ENCODE peak calls at places on chromosomes 6 and 20, in nine cellular contexts. A, T, Z, Y, I, D, Q, E and W are unnamed samples.

GRCh38 chr20:18588554-18589043 is 745 bp downstream of the DTD1 start:
- DNase-seq in Y (no peak), I (no peak), A (no peak), Q (no peak), T (no peak), D (no peak), E (peak; percentile 28), Z (no peak), W (no peak)

GRCh38 chr6:69416739-69417138 is 380.1 kb downstream of the LMBRD1 start:
- DNase-seq in D (no peak), I (peak; percentile 50), A (no peak), Q (no peak), E (no peak), T (no peak), Y (peak; percentile 14), Z (no peak), W (peak; percentile 22)

GRCh38 chr20:11912664-11913415 is 4.9 kb upstream of the BTBD3 start:
- DNase-seq in Z (no peak), T (no peak), D (no peak), Y (no peak), A (no peak), Q (no peak), I (no peak), E (no peak), W (no peak)

GRCh38 chr6:128507337-128508310 is 12.8 kb downstream of the PTPRK start:
- DNase-seq in A (no peak), Q (no peak), Z (no peak), E (no peak), I (peak; percentile 88), D (no peak), Y (peak; percentile 73), T (no peak), W (no peak)

GRCh38 chr20:46624941-46625340 is 26.3 kb downstream of the SLC13A3 start:
- DNase-seq in T (no peak), Y (no peak), I (no peak), A (no peak), Q (no peak), Z (peak; percentile 1), D (no peak), E (no peak), W (no peak)

GRCh38 chr20:8363970-8364733 is 232.1 kb downstream of the PLCB1 start:
- DNase-seq in I (no peak), A (no peak), E (no peak), T (no peak), Z (no peak), D (no peak), Y (no peak), Q (no peak), W (no peak)

GRCh38 chr6:156977527-156978291 is 200.5 kb downstream of the ARID1B start:
- DNase-seq in I (peak; percentile 73), Z (no peak), E (no peak), Q (no peak), A (no peak), D (no peak), T (no peak), Y (no peak), W (no peak)

GRCh38 chr6:167087857-167088256 is 35.0 kb upstream of the CCR6 start:
- DNase-seq in T (no peak), E (no peak), D (no peak), Q (no peak), Z (no peak), A (no peak), I (no peak), Y (no peak), W (no peak)

GRCh38 chr6:134637847-134638438 is 312.0 kb downstream of the ALDH8A1 start:
- DNase-seq in Q (no peak), Y (no peak), Z (no peak), E (no peak), D (no peak), T (no peak), A (no peak), I (no peak), W (no peak)

GRCh38 chr20:53013847-53014246 is 41.7 kb downstream of the TSHZ2 start:
- DNase-seq in Z (no peak), Y (no peak), D (no peak), E (no peak), T (no peak), I (no peak), A (no peak), Q (no peak), W (no peak)

GRCh38 chr6:88119769-88120168 is 46.4 kb downstream of the CNR1 start:
- DNase-seq in Z (no peak), Y (no peak), D (no peak), Q (no peak), T (no peak), A (no peak), E (peak; percentile 28), I (peak; percentile 2), W (no peak)

GRCh38 chr6:127458817-127459216 is 372 bp downstream of the KIAA0408 start:
- DNase-seq in Z (no peak), E (no peak), I (no peak), T (no peak), Q (no peak), A (no peak), D (no peak), Y (peak; percentile 82), W (no peak)

GRCh38 chr20:48797275-48797825 is 30.4 kb downstream of the PREX1 start:
- DNase-seq in Y (no peak), I (no peak), E (no peak), Z (no peak), Q (no peak), T (no peak), D (no peak), A (peak; percentile 49), W (no peak)

GRCh38 chr20:46056970-46057855 is 28.2 kb downstream of the SLC12A5 start:
- DNase-seq in A (peak; percentile 29), D (no peak), I (no peak), Z (no peak), E (peak; percentile 93), Q (peak; percentile 19), Y (peak; percentile 71), T (peak; percentile 43), W (peak; percentile 51)

GRCh38 chr6:129929433-129929832 is 68.3 kb upstream of the TMEM244 start:
- DNase-seq in A (no peak), E (no peak), Y (peak; percentile 83), I (peak; percentile 59), T (no peak), Z (no peak), Q (no peak), D (no peak), W (no peak)

GRCh38 chr6:69865126-69865525 is 1.2 kb upstream of the COL19A1 start:
- DNase-seq in Q (no peak), I (peak; percentile 54), Z (no peak), E (no peak), T (no peak), A (no peak), D (no peak), Y (peak; percentile 89), W (peak; percentile 43)

GRCh38 chr6:136526196-136526930 is 23.9 kb downstream of the MAP7 start:
- DNase-seq in D (no peak), E (peak; percentile 56), A (peak; percentile 22), Q (peak; percentile 33), I (peak; percentile 24), T (peak; percentile 66), Y (peak; percentile 72), Z (peak; percentile 19), W (peak; percentile 58)

GRCh38 chr20:17456226-17456625 is 75.0 kb downstream of the BFSP1 start:
- DNase-seq in I (no peak), A (no peak), Z (no peak), Q (no peak), T (no peak), Y (no peak), D (no peak), E (no peak), W (no peak)

GRCh38 chr6:134920422-134920821 is 29.5 kb downstream of the ALDH8A1 start:
- DNase-seq in I (no peak), Z (no peak), E (no peak), Y (no peak), D (no peak), A (no peak), T (no peak), Q (no peak), W (no peak)

GRCh38 chr20:49595811-49596545 is 28.0 kb upstream of the PTGIS start:
- DNase-seq in I (peak; percentile 69), D (no peak), Y (peak; percentile 64), Q (peak; percentile 50), A (no peak), Z (no peak), T (peak; percentile 92), E (no peak), W (no peak)

GRCh38 chr6:124226396-124226795 is 422.7 kb downstream of the NKAIN2 start:
- DNase-seq in I (no peak), A (no peak), Y (no peak), E (no peak), D (no peak), Z (no peak), T (no peak), Q (no peak), W (no peak)

GRCh38 chr20:22389836-22390542 is 194.4 kb downstream of the FOXA2 start:
- DNase-seq in T (no peak), I (peak; percentile 98), Y (no peak), D (no peak), Z (no peak), E (no peak), Q (no peak), A (no peak), W (no peak)

GRCh38 chr6:166055801-166056200 is 111.8 kb downstream of the TBXT start:
- DNase-seq in T (no peak), E (no peak), I (no peak), Q (no peak), D (no peak), A (no peak), Z (no peak), Y (no peak), W (no peak)

GRCh38 chr20:17798601-17799000 is 98.8 kb downstream of the BANF2 start:
- DNase-seq in T (no peak), Y (no peak), A (no peak), I (no peak), Q (no peak), D (no peak), Z (no peak), E (no peak), W (no peak)

GRCh38 chr6:71254323-71254722 is 34.3 kb upstream of the OGFRL1 start:
- DNase-seq in Y (no peak), A (no peak), D (no peak), Z (no peak), E (peak; percentile 23), Q (no peak), T (no peak), I (no peak), W (peak; percentile 17)

GRCh38 chr20:61765081-61765870 is 300.4 kb downstream of the TAF4 start:
- DNase-seq in Z (no peak), D (no peak), Y (no peak), E (no peak), Q (no peak), A (no peak), T (no peak), I (no peak), W (no peak)

GRCh38 chr6:91715171-91715805 is 1128.4 kb upstream of the MAP3K7 start:
- DNase-seq in Q (no peak), D (no peak), Z (no peak), T (no peak), I (no peak), E (no peak), Y (no peak), A (no peak), W (no peak)

GRCh38 chr20:3358676-3359340 is 48.7 kb downstream of the DNAAF9 start:
- DNase-seq in T (no peak), Q (no peak), A (no peak), Z (no peak), I (no peak), Y (no peak), E (no peak), D (no peak), W (no peak)

GRCh38 chr6:135311446-135312200 is 130.5 kb downstream of the MYB start:
- DNase-seq in D (no peak), A (no peak), I (no peak), Z (no peak), Y (no peak), E (no peak), T (no peak), Q (no peak), W (no peak)

GRCh38 chr20:35012227-35013069 is 56.8 kb downstream of the MYH7B start:
- DNase-seq in A (no peak), Y (peak; percentile 19), D (no peak), T (peak; percentile 33), E (no peak), Z (peak; percentile 4), Q (no peak), I (no peak), W (no peak)

GRCh38 chr6:154617175-154617574 is 106.7 kb upstream of the CNKSR3 start:
- DNase-seq in Q (no peak), I (no peak), T (no peak), Y (peak; percentile 52), E (no peak), A (no peak), Z (no peak), D (no peak), W (no peak)